ENCODE peak calls at places on chromosomes 2 and 18, in five cellular contexts. D is heart right ventricle, E is PC-3, I is fibroblast of mammary gland, Z is foreskin fibroblast. P is an unnamed sample.

GRCh38 chr2:46554381-46554780 is 75.0 kb downstream of the TMEM247 start:
- DNase-seq in D (no peak), E (no peak), I (peak; percentile 42), Z (no peak), P (no peak)

GRCh38 chr2:179655627-179656026 is 205.8 kb downstream of the ZNF385B start:
- DNase-seq in D (no peak), E (peak; percentile 70), I (peak; percentile 89), Z (peak; percentile 11), P (peak; percentile 2)

GRCh38 chr18:71450258-71450657 is 1093.9 kb downstream of the CBLN2 start:
- DNase-seq in D (no peak), E (no peak), I (no peak), Z (no peak), P (no peak)

GRCh38 chr2:52862801-52863200 is 904.8 kb upstream of the CHAC2 start:
- DNase-seq in D (no peak), E (no peak), I (peak; percentile 46), Z (no peak), P (no peak)

GRCh38 chr2:239937866-239938640 is 87.1 kb downstream of the NDUFA10 start:
- DNase-seq in D (no peak), E (no peak), I (no peak), Z (no peak), P (no peak)

GRCh38 chr2:202566286-202566685 is 68.5 kb upstream of the FAM117B start:
- DNase-seq in D (no peak), E (no peak), I (peak; percentile 29), Z (no peak), P (no peak)

GRCh38 chr2:210954508-210954907 is 398.1 kb downstream of the CPS1 start:
- DNase-seq in D (no peak), E (no peak), I (no peak), Z (no peak), P (no peak)

GRCh38 chr18:32868424-32868823 is 95.6 kb upstream of the KLHL14 start:
- DNase-seq in D (no peak), E (no peak), I (no peak), Z (no peak), P (no peak)

GRCh38 chr2:44324971-44325426 is 36.3 kb downstream of the PREPL start:
- DNase-seq in D (no peak), E (peak; percentile 22), I (peak; percentile 59), Z (no peak), P (peak; percentile 14)

GRCh38 chr18:61173579-61173978 is 159.7 kb upstream of the CDH20 start:
- DNase-seq in D (no peak), E (no peak), I (no peak), Z (no peak), P (no peak)

GRCh38 chr2:150212722-150213171 is 274.7 kb downstream of the RND3 start:
- DNase-seq in D (no peak), E (no peak), I (peak; percentile 15), Z (peak; percentile 56), P (no peak)

GRCh38 chr2:111652038-111652437 is 232.0 kb downstream of the ANAPC1 start:
- DNase-seq in D (no peak), E (no peak), I (no peak), Z (no peak), P (no peak)

GRCh38 chr2:106982350-106982749 is 96.4 kb upstream of the ST6GAL2 start:
- DNase-seq in D (no peak), E (peak; percentile 81), I (peak; percentile 39), Z (no peak), P (no peak)

GRCh38 chr2:109005686-109006204 is 16.7 kb upstream of the EDAR start:
- DNase-seq in D (no peak), E (no peak), I (peak; percentile 37), Z (no peak), P (no peak)

GRCh38 chr2:62691186-62691585 is 14.3 kb upstream of the EHBP1 start:
- DNase-seq in D (no peak), E (no peak), I (no peak), Z (no peak), P (no peak)

GRCh38 chr2:24768013-24768412 is 25.2 kb downstream of the PTRHD1 start:
- DNase-seq in D (no peak), E (no peak), I (no peak), Z (no peak), P (no peak)

GRCh38 chr2:229800997-229801754 is 86.8 kb upstream of the DNER start:
- DNase-seq in D (no peak), E (peak; percentile 74), I (peak; percentile 74), Z (peak; percentile 29), P (peak; percentile 43)

GRCh38 chr2:181037922-181038321 is 57.5 kb downstream of the UBE2E3 start:
- DNase-seq in D (no peak), E (peak; percentile 67), I (peak; percentile 84), Z (peak; percentile 54), P (no peak)

GRCh38 chr2:211802611-211803010 is 736.0 kb downstream of the ERBB4 start:
- DNase-seq in D (no peak), E (no peak), I (no peak), Z (no peak), P (no peak)

GRCh38 chr18:37471619-37472018 is 94.0 kb downstream of the CELF4 start:
- DNase-seq in D (no peak), E (no peak), I (no peak), Z (no peak), P (no peak)

GRCh38 chr2:163348843-163349395 is 386.9 kb downstream of the FIGN start:
- DNase-seq in D (no peak), E (peak; percentile 91), I (peak; percentile 74), Z (peak; percentile 79), P (peak; percentile 41)

GRCh38 chr2:96816836-96817702 is 1.0 kb downstream of the CNNM3 start:
- DNase-seq in D (no peak), E (peak; percentile 22), I (peak; percentile 21), Z (no peak), P (no peak)

GRCh38 chr2:46984642-46985476 is 69.3 kb upstream of the MCFD2 start:
- DNase-seq in D (no peak), E (peak; percentile 94), I (peak; percentile 97), Z (peak; percentile 95), P (peak; percentile 92)

GRCh38 chr18:34901299-34901698 is 139.9 kb upstream of the MAPRE2 start:
- DNase-seq in D (no peak), E (peak; percentile 13), I (peak; percentile 29), Z (peak; percentile 12), P (no peak)
- TF ChIP-seq CTCF in D (peak; percentile 19), E (peak; percentile 25), I (no peak), Z (no peak), P (no peak)

GRCh38 chr2:85774126-85774978 is 20.6 kb downstream of the ATOH8 start:
- DNase-seq in D (no peak), E (no peak), I (no peak), Z (no peak), P (no peak)

GRCh38 chr2:85772019-85772745 is 18.4 kb downstream of the ATOH8 start:
- DNase-seq in D (peak; percentile 99), E (peak; percentile 97), I (peak; percentile 100), Z (peak; percentile 100), P (peak; percentile 99)

GRCh38 chr2:85773692-85774091 is 19.9 kb downstream of the ATOH8 start:
- DNase-seq in D (no peak), E (no peak), I (no peak), Z (no peak), P (no peak)

GRCh38 chr2:85771486-85771885 is 17.7 kb downstream of the ATOH8 start:
- DNase-seq in D (no peak), E (no peak), I (no peak), Z (no peak), P (no peak)

DNA sequence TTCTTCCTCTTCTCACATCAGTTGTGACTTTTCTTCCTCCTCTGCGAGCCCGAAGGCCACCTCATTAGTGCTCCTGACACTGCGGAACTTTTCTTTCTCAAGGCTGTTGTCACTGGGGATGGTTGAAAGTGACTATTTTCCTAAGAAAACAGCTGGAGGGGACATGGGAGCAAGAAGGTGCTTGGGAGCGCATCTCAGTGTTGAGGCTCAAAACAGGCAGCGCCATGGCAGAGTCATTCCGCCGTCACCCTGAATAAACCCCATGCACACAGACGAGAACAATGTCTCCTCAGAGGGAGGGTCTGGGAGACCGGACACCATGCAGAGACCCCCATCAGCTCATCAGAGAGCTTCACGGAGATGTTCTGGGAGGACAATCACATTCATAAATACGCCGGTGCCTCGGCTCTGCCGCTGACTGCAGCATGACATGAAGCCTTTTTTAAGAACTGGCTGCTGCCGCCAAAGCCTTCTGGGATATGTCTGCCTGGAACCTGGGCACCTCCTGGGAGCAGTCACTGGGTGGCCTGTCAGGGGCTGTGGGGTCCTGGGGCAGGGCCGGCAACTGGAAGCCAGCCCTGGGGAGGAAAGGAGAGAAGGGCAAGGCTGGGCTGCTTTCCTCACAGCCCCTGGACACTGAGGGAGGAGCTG is 19.2 kb downstream of the ATOH8 start:
- DNase-seq in D (peak; percentile 46), E (no peak), I (peak; percentile 28), Z (no peak), P (no peak)
- H3K4me3 ChIP-seq in D (peak overlapping the region; percentile 15), E (peak overlapping the region; percentile 40), I (peak overlapping the region; percentile 23), Z (peak overlapping the region; percentile 43), P (peak overlapping the region; percentile 25)

DNA sequence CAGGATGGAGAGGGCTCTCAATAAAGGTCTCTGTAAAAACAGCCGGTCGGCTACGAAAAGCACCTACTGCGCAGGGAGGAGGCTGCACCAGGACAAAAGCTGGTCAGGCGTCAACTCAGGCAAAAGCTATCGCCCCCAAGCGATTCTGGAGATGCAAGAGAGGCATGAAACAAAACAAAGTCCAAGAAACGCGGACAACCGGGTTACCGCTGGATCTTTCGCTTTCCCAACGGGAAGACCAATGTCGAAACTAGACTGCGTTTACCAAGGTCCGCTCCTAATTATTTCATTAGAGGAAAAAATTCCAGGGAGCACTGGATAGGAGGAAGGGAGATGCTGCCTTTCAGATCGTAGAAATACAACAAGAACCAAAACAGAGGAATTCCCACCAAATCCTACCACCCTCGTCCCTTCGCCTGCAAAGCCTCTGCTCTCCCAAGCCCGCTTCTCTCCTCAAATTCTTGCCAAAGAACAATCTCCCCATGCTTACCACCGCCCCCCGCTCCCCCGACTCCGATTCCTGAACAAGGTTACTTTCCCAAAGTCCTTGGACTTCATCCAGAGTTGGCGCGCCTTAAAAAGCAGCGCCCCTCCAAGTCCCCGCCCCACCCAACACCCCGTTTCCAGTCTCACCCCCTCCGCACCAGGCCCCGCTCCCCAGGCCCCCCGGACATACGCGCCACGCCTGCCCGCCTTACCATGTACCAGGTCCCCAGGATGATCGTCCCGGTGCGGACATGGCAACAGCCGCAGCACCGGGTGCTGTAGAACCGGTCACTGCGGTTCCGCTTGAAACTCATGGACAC is 513 bp downstream of the LAPTM4A start:
- DNase-seq in D (peak; percentile 33), E (peak; percentile 60), I (peak; percentile 65), Z (no peak), P (peak; percentile 48)
- TF ChIP-seq CTCF in D (no peak), E (peak; percentile 34), I (peak; percentile 2), Z (peak; percentile 20), P (no peak)

GRCh38 chr2:237488295-237488694 is 1.2 kb downstream of the MLPH start:
- DNase-seq in D (no peak), E (peak; percentile 50), I (peak; percentile 28), Z (no peak), P (no peak)
- H3K4me3 ChIP-seq in D (no peak overlapping the region), E (peak overlapping the region; percentile 92), I (peak overlapping the region; percentile 75), Z (no peak overlapping the region), P (peak overlapping the region; percentile 69)

GRCh38 chr2:134314656-134315377 is 60.9 kb downstream of the MGAT5 start:
- DNase-seq in D (peak; percentile 14), E (no peak), I (no peak), Z (no peak), P (no peak)
- TF ChIP-seq CTCF in D (no peak), E (no peak), I (no peak), Z (no peak), P (no peak)

DNA sequence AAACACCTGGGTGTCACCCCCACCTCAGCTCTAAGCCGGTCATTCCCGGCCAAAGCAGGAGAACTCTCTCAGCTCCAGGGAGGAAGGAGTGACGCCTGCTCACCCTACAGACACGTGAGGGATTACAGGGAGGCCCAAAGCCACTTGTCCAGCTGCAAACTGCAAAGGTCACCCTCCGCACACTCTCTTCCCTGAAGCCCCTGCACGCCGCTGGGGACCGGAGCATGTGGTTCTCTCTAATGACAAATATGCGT is 108.0 kb upstream of the ID2 start:
- DNase-seq in D (no peak), E (no peak), I (no peak), Z (no peak), P (no peak)
- H3K4me3 ChIP-seq in D (no peak overlapping the region), E (no peak overlapping the region), I (no peak overlapping the region), Z (no peak overlapping the region), P (no peak overlapping the region)